ENCODE peak calls at places on chromosome 16, in nine cellular contexts. B is NCI-H2171, W is left ventricle myocardium inferior, X is foreskin fibroblast, C is SJSA1, H is GM06990, D is left lung, E is KBM-7, R is EH. Q is an unnamed sample.

GRCh38 chr16:85387171-85387507 is 226.0 kb upstream of the GSE1 start:
- DNase-seq in B (no peak), W (peak), X (no peak), C (no peak), H (no peak), D (peak), E (no peak), R (no peak), Q (no peak)

GRCh38 chr16:83701494-83701893 is 106.3 kb upstream of the HSBP1 start:
- DNase-seq in B (no peak), W (no peak), X (peak), C (peak), H (no peak), D (no peak), E (peak), R (peak), Q (peak)

GRCh38 chr16:70253291-70254094 is 1.8 kb upstream of the EXOSC6 start:
- DNase-seq in B (peak), W (no peak), X (peak), C (no peak), H (no peak), D (no peak), E (peak), R (peak), Q (peak)

GRCh38 chr16:2473999-2474876 is 689 bp upstream of the TBC1D24 start:
- DNase-seq in B (peak), W (peak), X (peak), C (peak), H (peak), D (no peak), E (peak), R (peak), Q (peak)

GRCh38 chr16:28146536-28146935 is 65.2 kb downstream of the XPO6 start:
- DNase-seq in B (no peak), W (no peak), X (no peak), C (no peak), H (no peak), D (no peak), E (no peak), R (no peak), Q (no peak)

GRCh38 chr16:56916571-56917403 is 15.2 kb upstream of the HERPUD1 start:
- DNase-seq in B (no peak), W (no peak), X (no peak), C (no peak), H (peak), D (no peak), E (no peak), R (no peak), Q (no peak)

GRCh38 chr16:10575506-10576130 is 4.8 kb downstream of the EMP2 start:
- DNase-seq in B (no peak), W (no peak), X (peak), C (no peak), H (no peak), D (no peak), E (peak), R (peak), Q (no peak)

GRCh38 chr16:58280846-58281301 is 14.0 kb downstream of the PRSS54 start:
- DNase-seq in B (peak), W (no peak), X (no peak), C (no peak), H (no peak), D (no peak), E (no peak), R (peak), Q (peak)

GRCh38 chr16:77133706-77134105 is 57.3 kb upstream of the MON1B start:
- DNase-seq in B (no peak), W (no peak), X (no peak), C (no peak), H (no peak), D (no peak), E (no peak), R (no peak), Q (no peak)

GRCh38 chr16:53960954-53961616 is 257.1 kb downstream of the FTO start:
- DNase-seq in B (peak), W (no peak), X (no peak), C (no peak), H (no peak), D (no peak), E (no peak), R (no peak), Q (no peak)

GRCh38 chr16:14354561-14355351 is 275.3 kb downstream of the PARN start:
- DNase-seq in B (peak), W (no peak), X (peak), C (no peak), H (peak), D (peak), E (peak), R (peak), Q (no peak)

GRCh38 chr16:70159355-70160348 is 13.9 kb upstream of the CLEC18C start:
- DNase-seq in B (no peak), W (no peak), X (peak), C (no peak), H (no peak), D (no peak), E (no peak), R (peak), Q (no peak)

GRCh38 chr16:4244254-4244812 is 2.5 kb upstream of the SRL start:
- DNase-seq in B (peak), W (no peak), X (peak), C (no peak), H (no peak), D (no peak), E (peak), R (peak), Q (no peak)

GRCh38 chr16:67490330-67491096 is 7.2 kb upstream of the AGRP start:
- DNase-seq in B (no peak), W (no peak), X (peak), C (no peak), H (no peak), D (no peak), E (no peak), R (no peak), Q (peak)

GRCh38 chr16:81542609-81543570 is 98.3 kb downstream of the CMIP start:
- DNase-seq in B (no peak), W (no peak), X (no peak), C (no peak), H (no peak), D (no peak), E (no peak), R (no peak), Q (no peak)

Q was measured in ELR.